ENCODE peak calls at places on chromosomes 7 and 10, in seven cellular contexts. One of them, this sample, is unnamed.

GRCh38 chr7:3431306-3431705 is 130.3 kb downstream of the SDK1 start:
- DNase-seq in coronary artery: no peak
- DNase-seq in psoas muscle: no peak
- DNase-seq in PC-3: no peak
- DNase-seq in lung: no peak
- DNase-seq in left lung: no peak
- DNase-seq in SK-N-SH: no peak
- DNase-seq in this sample: no peak

GRCh38 chr10:1552881-1553595 is 184.3 kb downstream of the ADARB2 start:
- DNase-seq in SK-N-SH: no peak
- DNase-seq in psoas muscle: no peak
- DNase-seq in coronary artery: no peak
- DNase-seq in lung: no peak
- DNase-seq in PC-3: no peak
- DNase-seq in left lung: peak
- DNase-seq in this sample: no peak

GRCh38 chr7:45601816-45602540 is 27.8 kb downstream of the ADCY1 start:
- DNase-seq in coronary artery: peak
- DNase-seq in PC-3: no peak
- DNase-seq in psoas muscle: no peak
- DNase-seq in lung: peak
- DNase-seq in left lung: no peak
- DNase-seq in SK-N-SH: no peak
- DNase-seq in this sample: no peak

GRCh38 chr10:23099816-23100215 is 4.4 kb downstream of the MSRB2 start:
- DNase-seq in coronary artery: no peak
- DNase-seq in PC-3: peak
- DNase-seq in psoas muscle: no peak
- DNase-seq in lung: no peak
- DNase-seq in SK-N-SH: no peak
- DNase-seq in left lung: no peak
- DNase-seq in this sample: no peak

GRCh38 chr7:127346575-127347256 is 45.8 kb downstream of the ZNF800 start:
- DNase-seq in coronary artery: no peak
- DNase-seq in PC-3: no peak
- DNase-seq in left lung: no peak
- DNase-seq in lung: no peak
- DNase-seq in psoas muscle: no peak
- DNase-seq in SK-N-SH: no peak
- DNase-seq in this sample: no peak

GRCh38 chr10:87585565-87586514 is 73.8 kb upstream of the PAPSS2 start:
- DNase-seq in PC-3: peak
- DNase-seq in coronary artery: no peak
- DNase-seq in SK-N-SH: no peak
- DNase-seq in lung: peak
- DNase-seq in psoas muscle: no peak
- DNase-seq in left lung: no peak
- DNase-seq in this sample: peak

GRCh38 chr7:101681170-101682007 is 52.3 kb upstream of the MYL10 start:
- DNase-seq in PC-3: peak
- DNase-seq in left lung: no peak
- DNase-seq in SK-N-SH: peak
- DNase-seq in psoas muscle: peak
- DNase-seq in coronary artery: peak
- DNase-seq in lung: peak
- DNase-seq in this sample: no peak

GRCh38 chr10:97280783-97281182 is 11.7 kb downstream of the ARHGAP19 start:
- DNase-seq in lung: no peak
- DNase-seq in coronary artery: no peak
- DNase-seq in left lung: no peak
- DNase-seq in SK-N-SH: no peak
- DNase-seq in PC-3: no peak
- DNase-seq in psoas muscle: no peak
- DNase-seq in this sample: no peak

GRCh38 chr10:13046861-13047528 is 45.5 kb upstream of the CCDC3 start:
- DNase-seq in SK-N-SH: peak
- DNase-seq in left lung: no peak
- DNase-seq in psoas muscle: no peak
- DNase-seq in lung: no peak
- DNase-seq in PC-3: no peak
- DNase-seq in coronary artery: no peak
- DNase-seq in this sample: no peak

GRCh38 chr10:133114251-133114650 is 26.5 kb downstream of the ADGRA1 start:
- DNase-seq in PC-3: no peak
- DNase-seq in lung: no peak
- DNase-seq in psoas muscle: no peak
- DNase-seq in left lung: peak
- DNase-seq in SK-N-SH: no peak
- DNase-seq in coronary artery: no peak
- DNase-seq in this sample: no peak

GRCh38 chr7:151861881-151862280 is 15.0 kb downstream of the PRKAG2 start:
- DNase-seq in psoas muscle: no peak
- DNase-seq in PC-3: no peak
- DNase-seq in SK-N-SH: no peak
- DNase-seq in lung: no peak
- DNase-seq in left lung: peak
- DNase-seq in coronary artery: no peak
- DNase-seq in this sample: no peak

GRCh38 chr7:101294039-101294831 is 27.4 kb downstream of the IFT22 start:
- DNase-seq in PC-3: no peak
- DNase-seq in coronary artery: no peak
- DNase-seq in lung: no peak
- DNase-seq in psoas muscle: no peak
- DNase-seq in SK-N-SH: no peak
- DNase-seq in left lung: peak
- DNase-seq in this sample: no peak

GRCh38 chr10:102710604-102711003 is 3.6 kb downstream of the ARL3 start:
- DNase-seq in lung: no peak
- DNase-seq in left lung: no peak
- DNase-seq in psoas muscle: no peak
- DNase-seq in SK-N-SH: no peak
- DNase-seq in coronary artery: no peak
- DNase-seq in PC-3: peak
- DNase-seq in this sample: no peak

GRCh38 chr10:33330543-33331019 is 3.9 kb downstream of the NRP1 start:
- DNase-seq in psoas muscle: peak
- DNase-seq in coronary artery: peak
- DNase-seq in lung: peak
- DNase-seq in PC-3: peak
- DNase-seq in left lung: peak
- DNase-seq in SK-N-SH: peak
- DNase-seq in this sample: no peak

GRCh38 chr7:142001163-142001874 is 5.6 kb downstream of the MGAM start:
- DNase-seq in SK-N-SH: no peak
- DNase-seq in psoas muscle: no peak
- DNase-seq in coronary artery: no peak
- DNase-seq in left lung: no peak
- DNase-seq in lung: no peak
- DNase-seq in PC-3: peak
- DNase-seq in this sample: peak

GRCh38 chr7:4277936-4278335 is 404.2 kb upstream of the FOXK1 start:
- DNase-seq in lung: no peak
- DNase-seq in left lung: no peak
- DNase-seq in psoas muscle: no peak
- DNase-seq in coronary artery: no peak
- DNase-seq in PC-3: no peak
- DNase-seq in SK-N-SH: no peak
- DNase-seq in this sample: no peak

GRCh38 chr7:159192013-159192412 is 47.3 kb upstream of the VIPR2 start:
- DNase-seq in left lung: no peak
- DNase-seq in SK-N-SH: no peak
- DNase-seq in psoas muscle: no peak
- DNase-seq in PC-3: no peak
- DNase-seq in lung: no peak
- DNase-seq in coronary artery: no peak
- DNase-seq in this sample: no peak

GRCh38 chr10:58436071-58436470 is 50.9 kb downstream of the TFAM start:
- DNase-seq in left lung: no peak
- DNase-seq in SK-N-SH: no peak
- DNase-seq in psoas muscle: no peak
- DNase-seq in coronary artery: no peak
- DNase-seq in lung: no peak
- DNase-seq in PC-3: peak
- DNase-seq in this sample: peak

DNA sequence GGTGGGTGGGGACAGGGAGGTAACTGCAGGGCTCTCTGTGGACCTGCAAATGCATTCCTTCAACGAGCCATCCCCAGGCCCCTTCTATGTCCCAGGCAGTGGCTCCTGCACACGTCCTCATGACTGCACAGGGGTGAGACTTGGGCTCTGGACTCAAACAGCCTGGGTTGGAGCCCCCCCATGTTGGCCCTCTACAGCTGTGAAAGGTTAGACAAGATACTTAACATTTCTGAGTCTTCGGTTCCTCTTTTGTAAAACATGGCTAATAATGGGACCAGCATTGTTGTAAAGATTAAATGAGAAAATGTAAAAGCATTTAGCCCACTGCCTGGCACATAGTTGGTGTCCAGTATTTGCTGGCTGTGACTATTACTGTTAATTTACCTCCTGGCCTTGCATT is 41.8 kb downstream of the CHST3 start:
- DNase-seq in lung: no peak
- DNase-seq in SK-N-SH: no peak
- DNase-seq in psoas muscle: no peak
- DNase-seq in left lung: no peak
- DNase-seq in PC-3: no peak
- DNase-seq in coronary artery: no peak
- DNase-seq in this sample: no peak
- H3K27ac ChIP-seq in lung: no peak
- H3K27ac ChIP-seq in SK-N-SH: no peak
- H3K27ac ChIP-seq in psoas muscle: no peak
- H3K27ac ChIP-seq in left lung: no peak
- H3K27ac ChIP-seq in PC-3: no peak
- H3K27ac ChIP-seq in coronary artery: peak
- H3K27ac ChIP-seq in this sample: no peak

GRCh38 chr10:35379226-35380137 is 43.2 kb downstream of the CCNY start:
- DNase-seq in psoas muscle: no peak
- DNase-seq in coronary artery: no peak
- DNase-seq in SK-N-SH: no peak
- DNase-seq in lung: no peak
- DNase-seq in PC-3: peak
- DNase-seq in left lung: no peak
- DNase-seq in this sample: no peak
- H3K27ac ChIP-seq in psoas muscle: peak
- H3K27ac ChIP-seq in coronary artery: peak
- H3K27ac ChIP-seq in SK-N-SH: no peak
- H3K27ac ChIP-seq in lung: peak
- H3K27ac ChIP-seq in PC-3: no peak
- H3K27ac ChIP-seq in left lung: peak
- H3K27ac ChIP-seq in this sample: no peak

GRCh38 chr10:113899952-113900598 is 45.6 kb downstream of the NHLRC2 start:
- DNase-seq in SK-N-SH: peak
- DNase-seq in coronary artery: no peak
- DNase-seq in lung: no peak
- DNase-seq in PC-3: no peak
- DNase-seq in psoas muscle: no peak
- DNase-seq in left lung: no peak
- DNase-seq in this sample: no peak
- H3K27ac ChIP-seq in SK-N-SH: peak
- H3K27ac ChIP-seq in coronary artery: peak
- H3K27ac ChIP-seq in lung: peak
- H3K27ac ChIP-seq in PC-3: no peak
- H3K27ac ChIP-seq in psoas muscle: no peak
- H3K27ac ChIP-seq in left lung: no peak
- H3K27ac ChIP-seq in this sample: no peak

GRCh38 chr10:42958142-42958868 is 118.6 kb upstream of the RET start:
- DNase-seq in left lung: no peak
- DNase-seq in coronary artery: peak
- DNase-seq in PC-3: peak
- DNase-seq in SK-N-SH: no peak
- DNase-seq in psoas muscle: no peak
- DNase-seq in lung: no peak
- DNase-seq in this sample: no peak

GRCh38 chr10:42961156-42961589 is 115.7 kb upstream of the RET start:
- DNase-seq in psoas muscle: no peak
- DNase-seq in left lung: no peak
- DNase-seq in coronary artery: no peak
- DNase-seq in SK-N-SH: no peak
- DNase-seq in PC-3: no peak
- DNase-seq in lung: no peak
- DNase-seq in this sample: no peak

GRCh38 chr10:42960491-42961155 is 116.2 kb upstream of the RET start:
- DNase-seq in SK-N-SH: no peak
- DNase-seq in lung: no peak
- DNase-seq in coronary artery: peak
- DNase-seq in PC-3: peak
- DNase-seq in left lung: peak
- DNase-seq in psoas muscle: no peak
- DNase-seq in this sample: peak

GRCh38 chr10:42961776-42962119 is 115.1 kb upstream of the RET start:
- DNase-seq in coronary artery: peak
- DNase-seq in psoas muscle: no peak
- DNase-seq in SK-N-SH: no peak
- DNase-seq in left lung: no peak
- DNase-seq in lung: no peak
- DNase-seq in PC-3: no peak
- DNase-seq in this sample: no peak

GRCh38 chr10:42959833-42960232 is 117.0 kb upstream of the RET start:
- DNase-seq in SK-N-SH: no peak
- DNase-seq in psoas muscle: no peak
- DNase-seq in PC-3: no peak
- DNase-seq in lung: no peak
- DNase-seq in left lung: no peak
- DNase-seq in coronary artery: peak
- DNase-seq in this sample: no peak
- H3K27ac ChIP-seq in SK-N-SH: no peak
- H3K27ac ChIP-seq in psoas muscle: no peak
- H3K27ac ChIP-seq in PC-3: no peak
- H3K27ac ChIP-seq in lung: no peak
- H3K27ac ChIP-seq in left lung: no peak
- H3K27ac ChIP-seq in coronary artery: no peak
- H3K27ac ChIP-seq in this sample: no peak

DNA sequence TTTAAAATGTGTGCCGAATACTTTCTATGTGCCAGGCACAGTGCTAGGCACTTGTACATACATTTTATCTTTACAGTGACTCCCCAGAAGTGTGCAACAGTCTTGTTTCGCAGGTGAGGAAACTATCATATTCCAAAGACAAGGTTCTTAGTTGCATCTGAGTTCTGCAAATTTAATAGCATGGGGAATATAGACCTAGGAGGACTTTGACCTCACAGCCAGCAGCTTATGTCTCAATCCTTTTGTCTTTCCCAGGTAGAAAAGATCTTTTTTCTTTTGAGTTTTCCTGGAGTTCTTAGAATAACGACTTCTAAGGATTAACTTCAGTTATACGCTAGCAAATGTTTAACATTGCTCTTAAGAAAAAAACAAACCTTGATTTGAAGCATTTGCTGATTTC is 482.8 kb upstream of the ZMIZ1 start:
- DNase-seq in SK-N-SH: no peak
- DNase-seq in PC-3: no peak
- DNase-seq in left lung: no peak
- DNase-seq in lung: no peak
- DNase-seq in coronary artery: no peak
- DNase-seq in psoas muscle: no peak
- DNase-seq in this sample: no peak
- H3K27ac ChIP-seq in SK-N-SH: no peak
- H3K27ac ChIP-seq in PC-3: no peak
- H3K27ac ChIP-seq in left lung: no peak
- H3K27ac ChIP-seq in lung: no peak
- H3K27ac ChIP-seq in coronary artery: no peak
- H3K27ac ChIP-seq in psoas muscle: no peak
- H3K27ac ChIP-seq in this sample: no peak